ENCODE peak calls at places on chromosomes 2 and 18, in nine cellular contexts. C, M, U, W, V, G, B, S and Z are unnamed samples.

GRCh38 chr2:113720167-113720566 is 36.3 kb downstream of the SLC35F5 start:
- DNase-seq in V (no peak), C (no peak), G (peak), B (no peak), U (peak), M (no peak), W (no peak), S (no peak), Z (no peak)

GRCh38 chr2:10891391-10891790 is 20.3 kb upstream of the KCNF1 start:
- DNase-seq in W (no peak), M (no peak), G (no peak), S (no peak), V (no peak), C (no peak), U (no peak), B (no peak), Z (no peak)

GRCh38 chr2:233919938-233920337 is 2.8 kb downstream of the TRPM8 start:
- DNase-seq in S (no peak), W (no peak), V (no peak), G (peak), M (no peak), U (no peak), C (no peak), B (no peak), Z (no peak)

GRCh38 chr2:101120124-101120996 is 30.8 kb downstream of the TBC1D8 start:
- DNase-seq in M (peak), G (peak), W (no peak), B (no peak), C (no peak), V (peak), S (peak), U (peak), Z (no peak)

GRCh38 chr2:231300020-231300721 is 95.3 kb upstream of the B3GNT7 start:
- DNase-seq in W (no peak), M (no peak), B (no peak), G (peak), U (no peak), S (no peak), V (no peak), C (no peak), Z (no peak)

GRCh38 chr18:8860845-8861642 is 155.7 kb downstream of the MTCL1 start:
- DNase-seq in C (no peak), G (no peak), U (no peak), W (no peak), V (no peak), S (no peak), B (no peak), M (no peak), Z (no peak)

GRCh38 chr2:218727502-218728165 is 17.0 kb downstream of the TTLL4 start:
- DNase-seq in U (peak), C (no peak), S (no peak), G (no peak), M (no peak), W (no peak), V (no peak), B (no peak), Z (no peak)

GRCh38 chr2:10012963-10013461 is 30.3 kb upstream of the KLF11 start:
- DNase-seq in S (no peak), B (no peak), W (no peak), C (no peak), U (no peak), G (no peak), V (no peak), M (no peak), Z (no peak)

GRCh38 chr2:21696900-21697299 is 573.1 kb downstream of the TDRD15 start:
- DNase-seq in S (no peak), G (no peak), M (no peak), B (no peak), U (no peak), C (no peak), W (no peak), V (no peak), Z (no peak)

GRCh38 chr18:49028091-49028490 is 77.3 kb upstream of the SMAD7 start:
- DNase-seq in U (no peak), G (no peak), S (no peak), V (peak), B (no peak), M (no peak), C (no peak), W (no peak), Z (no peak)

GRCh38 chr2:134362152-134362653 is 108.3 kb downstream of the MGAT5 start:
- DNase-seq in W (no peak), M (no peak), G (no peak), V (no peak), C (no peak), S (no peak), U (no peak), B (no peak), Z (no peak)

DNA sequence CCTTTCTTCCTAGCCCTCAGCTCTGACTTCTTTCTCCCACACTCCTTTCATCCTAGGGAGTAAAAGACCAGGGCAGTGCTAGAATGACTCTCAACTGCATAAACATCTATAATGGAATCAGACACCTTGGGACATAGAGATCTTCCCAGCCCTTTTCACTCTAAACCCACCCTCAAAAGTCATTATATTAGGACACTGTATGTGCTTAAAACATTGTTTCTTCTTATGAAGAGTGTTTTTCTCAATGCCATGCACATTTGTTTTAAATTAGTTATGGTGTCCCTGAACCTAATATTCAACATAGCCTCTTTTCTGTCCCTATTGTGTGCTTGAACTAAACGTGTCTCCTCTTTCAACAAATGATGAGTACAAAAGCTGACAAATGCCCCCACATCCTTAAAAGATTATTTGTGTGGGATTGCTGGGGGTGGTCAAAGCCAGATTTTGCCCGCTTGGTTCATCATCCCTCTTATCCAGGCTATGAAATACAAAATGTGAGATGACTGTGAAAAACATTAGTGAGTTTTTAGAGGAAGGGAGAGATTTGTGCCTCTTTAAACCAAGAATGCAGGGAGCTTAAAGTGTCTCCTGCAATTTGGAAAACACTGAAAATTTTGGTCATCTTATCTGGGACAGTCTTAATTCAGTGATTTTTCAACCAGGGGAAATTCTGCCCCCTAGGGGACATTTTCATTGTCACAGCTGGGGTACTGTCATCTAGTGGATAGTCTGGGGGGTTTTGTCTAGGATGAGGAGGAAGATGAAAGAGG is 29.0 kb downstream of the SERPINB5 start:
- DNase-seq in V (no peak), U (peak), M (no peak), G (peak), C (peak), W (no peak), B (no peak), S (peak), Z (no peak)
- TF ChIP-seq CTCF in V (peak), U (peak), M (peak), G (peak), C (peak), W (peak), B (peak), S (peak), Z (peak)

GRCh38 chr2:128293426-128293755 is 25.3 kb downstream of the HS6ST1 start:
- DNase-seq in S (no peak), U (no peak), C (no peak), B (no peak), W (no peak), M (no peak), G (no peak), V (no peak), Z (no peak)
- TF ChIP-seq CTCF in S (no peak), U (no peak), C (no peak), B (no peak), W (no peak), M (peak), G (no peak), V (peak), Z (no peak)

GRCh38 chr2:241050624-241051577 is 51.2 kb downstream of the MTERF4 start:
- DNase-seq in C (no peak), G (no peak), V (no peak), B (no peak), S (peak), U (no peak), W (no peak), M (peak), Z (no peak)

GRCh38 chr2:241052677-241053360 is 49.3 kb downstream of the MTERF4 start:
- DNase-seq in G (no peak), M (peak), V (peak), C (peak), U (no peak), W (no peak), S (no peak), B (no peak), Z (no peak)

GRCh38 chr2:241049739-241050623 is 51.6 kb downstream of the SNED1 start:
- DNase-seq in W (peak), V (no peak), C (peak), S (peak), U (no peak), B (peak), M (peak), G (peak), Z (peak)

GRCh38 chr2:241053576-241054251 is 48.4 kb downstream of the MTERF4 start:
- DNase-seq in C (no peak), M (no peak), V (no peak), G (no peak), S (no peak), U (no peak), B (no peak), W (no peak), Z (no peak)

GRCh38 chr2:241051578-241052487 is 50.3 kb downstream of the MTERF4 start:
- DNase-seq in U (no peak), B (no peak), V (peak), W (no peak), M (peak), C (no peak), S (no peak), G (no peak), Z (no peak)
- TF ChIP-seq CTCF in U (no peak), B (no peak), V (no peak), W (no peak), M (no peak), C (no peak), S (no peak), G (no peak), Z (no peak)

DNA sequence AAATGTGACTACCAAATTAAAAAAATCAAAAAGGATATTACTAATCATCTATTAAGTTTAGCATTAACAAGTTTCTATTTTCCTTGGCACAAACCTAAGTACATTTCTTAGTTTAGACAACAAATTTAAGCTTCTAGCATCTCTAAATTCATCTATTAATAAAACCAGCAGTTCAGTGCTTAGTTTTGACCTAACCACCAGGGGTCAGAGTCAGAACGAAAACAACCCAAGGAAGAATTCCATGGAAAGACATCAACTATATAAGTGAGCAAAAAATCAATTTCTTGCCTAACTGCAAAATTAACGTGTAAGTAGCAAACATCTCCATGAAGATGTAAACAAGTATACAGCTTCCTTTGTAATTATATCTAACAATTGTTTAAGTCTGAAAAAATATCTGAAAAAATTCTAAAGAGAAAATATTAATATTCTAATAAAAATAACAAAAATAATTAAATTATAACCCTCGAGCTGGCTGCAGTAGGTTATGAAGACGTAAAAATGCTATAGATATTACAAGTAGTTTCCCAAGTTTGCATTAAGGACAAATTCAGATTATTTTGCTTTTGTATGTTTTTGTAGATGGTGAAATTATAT is 83.7 kb downstream of the CERKL start:
- DNase-seq in W (no peak), V (no peak), M (no peak), B (no peak), C (no peak), G (peak), S (no peak), U (peak), Z (no peak)
- TF ChIP-seq CTCF in W (peak), V (peak), M (peak), B (peak), C (peak), G (peak), S (peak), U (peak), Z (peak)

DNA sequence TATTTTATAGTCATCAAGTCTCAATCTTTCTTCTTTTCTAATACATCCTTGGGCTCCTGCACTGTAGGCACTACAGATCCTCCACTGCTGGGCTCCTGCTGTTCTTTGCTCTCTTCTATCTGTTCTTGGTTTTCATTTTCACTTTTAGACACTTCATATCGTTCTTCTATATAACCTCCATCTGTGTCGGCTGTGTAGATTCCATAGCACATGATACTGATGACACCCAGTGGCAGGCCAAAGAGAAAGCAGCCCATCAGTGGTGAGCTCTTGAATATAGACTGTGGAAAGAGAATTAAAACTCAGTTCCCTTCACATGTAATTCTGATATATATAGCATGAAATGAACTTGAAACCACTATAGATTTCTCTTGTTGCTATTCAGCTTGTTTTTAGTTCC is 38.0 kb downstream of the TMX3 start:
- DNase-seq in W (no peak), C (no peak), U (peak), S (no peak), V (no peak), M (no peak), B (no peak), G (peak), Z (no peak)
- TF ChIP-seq CTCF in W (no peak), C (peak), U (peak), S (no peak), V (no peak), M (peak), B (no peak), G (peak), Z (no peak)